ENCODE peak calls at places on chromosome 18, in seven cellular contexts. One of them, this sample, is unnamed.

GRCh38 chr18:52764271-52764670 is 424.3 kb downstream of the DCC start:
- DNase-seq in aorta: no peak
- DNase-seq in AG09319: no peak
- DNase-seq in NCI-H345: peak; percentile 5
- DNase-seq in smooth muscle cell of the brain vasculature: no peak
- DNase-seq in GM04503: no peak
- DNase-seq in hepatocyte: peak; percentile 25
- DNase-seq in this sample: no peak

GRCh38 chr18:50578030-50578429 is 18.1 kb downstream of the MAPK4 start:
- DNase-seq in aorta: no peak
- DNase-seq in NCI-H345: peak; percentile 23
- DNase-seq in hepatocyte: no peak
- DNase-seq in GM04503: no peak
- DNase-seq in smooth muscle cell of the brain vasculature: no peak
- DNase-seq in AG09319: no peak
- DNase-seq in this sample: no peak

GRCh38 chr18:7683753-7684152 is 116.6 kb downstream of the PTPRM start:
- DNase-seq in NCI-H345: no peak
- DNase-seq in AG09319: no peak
- DNase-seq in GM04503: no peak
- DNase-seq in smooth muscle cell of the brain vasculature: no peak
- DNase-seq in hepatocyte: no peak
- DNase-seq in aorta: no peak
- DNase-seq in this sample: no peak

GRCh38 chr18:26747131-26747475 is 118.4 kb downstream of the AQP4 start:
- DNase-seq in hepatocyte: no peak
- DNase-seq in smooth muscle cell of the brain vasculature: no peak
- DNase-seq in AG09319: no peak
- DNase-seq in NCI-H345: no peak
- DNase-seq in GM04503: no peak
- DNase-seq in aorta: no peak
- DNase-seq in this sample: peak; percentile 35

GRCh38 chr18:26453370-26454030 is 94.9 kb downstream of the KCTD1 start:
- DNase-seq in aorta: no peak
- DNase-seq in AG09319: no peak
- DNase-seq in smooth muscle cell of the brain vasculature: no peak
- DNase-seq in hepatocyte: no peak
- DNase-seq in NCI-H345: no peak
- DNase-seq in GM04503: no peak
- DNase-seq in this sample: no peak

GRCh38 chr18:49178736-49179135 is 228.0 kb upstream of the SMAD7 start:
- DNase-seq in smooth muscle cell of the brain vasculature: no peak
- DNase-seq in GM04503: no peak
- DNase-seq in hepatocyte: peak; percentile 52
- DNase-seq in aorta: no peak
- DNase-seq in AG09319: no peak
- DNase-seq in NCI-H345: no peak
- DNase-seq in this sample: no peak

GRCh38 chr18:79991494-79991893 is 3.1 kb upstream of the TXNL4A start:
- DNase-seq in aorta: no peak
- DNase-seq in hepatocyte: no peak
- DNase-seq in GM04503: peak; percentile 34
- DNase-seq in AG09319: no peak
- DNase-seq in smooth muscle cell of the brain vasculature: no peak
- DNase-seq in NCI-H345: no peak
- DNase-seq in this sample: no peak

GRCh38 chr18:46133534-46133933 is 29.3 kb downstream of the HAUS1 start:
- DNase-seq in smooth muscle cell of the brain vasculature: no peak
- DNase-seq in aorta: no peak
- DNase-seq in hepatocyte: no peak
- DNase-seq in NCI-H345: no peak
- DNase-seq in AG09319: no peak
- DNase-seq in GM04503: no peak
- DNase-seq in this sample: no peak

GRCh38 chr18:45006934-45007333 is 326.2 kb downstream of the SETBP1 start:
- DNase-seq in AG09319: no peak
- DNase-seq in hepatocyte: no peak
- DNase-seq in smooth muscle cell of the brain vasculature: no peak
- DNase-seq in NCI-H345: no peak
- DNase-seq in aorta: no peak
- DNase-seq in GM04503: no peak
- DNase-seq in this sample: no peak

GRCh38 chr18:12049983-12050811 is 43.4 kb upstream of the ANKRD62 start:
- DNase-seq in AG09319: no peak
- DNase-seq in smooth muscle cell of the brain vasculature: no peak
- DNase-seq in aorta: no peak
- DNase-seq in GM04503: no peak
- DNase-seq in NCI-H345: no peak
- DNase-seq in hepatocyte: no peak
- DNase-seq in this sample: no peak

GRCh38 chr18:57983965-57984364 is 60.1 kb upstream of the NEDD4L start:
- DNase-seq in aorta: no peak
- DNase-seq in smooth muscle cell of the brain vasculature: no peak
- DNase-seq in NCI-H345: no peak
- DNase-seq in GM04503: no peak
- DNase-seq in hepatocyte: no peak
- DNase-seq in AG09319: no peak
- DNase-seq in this sample: no peak

GRCh38 chr18:58599106-58599505 is 29.8 kb downstream of the ALPK2 start:
- DNase-seq in NCI-H345: no peak
- DNase-seq in smooth muscle cell of the brain vasculature: no peak
- DNase-seq in AG09319: no peak
- DNase-seq in hepatocyte: no peak
- DNase-seq in aorta: no peak
- DNase-seq in GM04503: no peak
- DNase-seq in this sample: no peak

GRCh38 chr18:79401494-79402208 is 5.9 kb downstream of the NFATC1 start:
- DNase-seq in hepatocyte: no peak
- DNase-seq in NCI-H345: no peak
- DNase-seq in aorta: peak; percentile 60
- DNase-seq in smooth muscle cell of the brain vasculature: no peak
- DNase-seq in GM04503: no peak
- DNase-seq in AG09319: no peak
- DNase-seq in this sample: no peak

GRCh38 chr18:24499814-24500601 is 39.6 kb downstream of the HRH4 start:
- DNase-seq in NCI-H345: no peak
- DNase-seq in hepatocyte: no peak
- DNase-seq in aorta: no peak
- DNase-seq in GM04503: peak; percentile 64
- DNase-seq in AG09319: no peak
- DNase-seq in smooth muscle cell of the brain vasculature: no peak
- DNase-seq in this sample: no peak

GRCh38 chr18:48137354-48138208 is 207.1 kb upstream of the SMAD2 start:
- DNase-seq in aorta: no peak
- DNase-seq in hepatocyte: no peak
- DNase-seq in smooth muscle cell of the brain vasculature: no peak
- DNase-seq in GM04503: no peak
- DNase-seq in AG09319: no peak
- DNase-seq in NCI-H345: peak; percentile 12
- DNase-seq in this sample: no peak

GRCh38 chr18:41484069-41484468 is 471.0 kb upstream of the PIK3C3 start:
- DNase-seq in GM04503: no peak
- DNase-seq in aorta: no peak
- DNase-seq in NCI-H345: no peak
- DNase-seq in smooth muscle cell of the brain vasculature: no peak
- DNase-seq in AG09319: no peak
- DNase-seq in hepatocyte: no peak
- DNase-seq in this sample: no peak

GRCh38 chr18:59571953-59572352 is 125.3 kb downstream of the CCBE1 start:
- DNase-seq in smooth muscle cell of the brain vasculature: no peak
- DNase-seq in NCI-H345: no peak
- DNase-seq in aorta: no peak
- DNase-seq in AG09319: no peak
- DNase-seq in GM04503: no peak
- DNase-seq in hepatocyte: no peak
- DNase-seq in this sample: no peak

GRCh38 chr18:31616586-31616985 is 24.9 kb downstream of the TTR start:
- DNase-seq in GM04503: no peak
- DNase-seq in AG09319: no peak
- DNase-seq in aorta: no peak
- DNase-seq in NCI-H345: no peak
- DNase-seq in hepatocyte: no peak
- DNase-seq in smooth muscle cell of the brain vasculature: no peak
- DNase-seq in this sample: no peak

GRCh38 chr18:57755473-57756067 is 47.5 kb downstream of the ATP8B1 start:
- DNase-seq in hepatocyte: no peak
- DNase-seq in smooth muscle cell of the brain vasculature: no peak
- DNase-seq in AG09319: no peak
- DNase-seq in aorta: no peak
- DNase-seq in GM04503: no peak
- DNase-seq in NCI-H345: no peak
- DNase-seq in this sample: no peak

GRCh38 chr18:44594779-44595467 is 85.8 kb upstream of the SETBP1 start:
- DNase-seq in aorta: no peak
- DNase-seq in smooth muscle cell of the brain vasculature: no peak
- DNase-seq in hepatocyte: no peak
- DNase-seq in NCI-H345: no peak
- DNase-seq in GM04503: peak; percentile 51
- DNase-seq in AG09319: no peak
- DNase-seq in this sample: no peak

GRCh38 chr18:53755914-53756606 is 468.4 kb downstream of the MBD2 start:
- DNase-seq in AG09319: no peak
- DNase-seq in GM04503: no peak
- DNase-seq in hepatocyte: no peak
- DNase-seq in smooth muscle cell of the brain vasculature: no peak
- DNase-seq in aorta: no peak
- DNase-seq in NCI-H345: no peak
- DNase-seq in this sample: no peak

GRCh38 chr18:38909972-38910371 is 1344.4 kb upstream of the CELF4 start:
- DNase-seq in AG09319: no peak
- DNase-seq in aorta: no peak
- DNase-seq in GM04503: no peak
- DNase-seq in smooth muscle cell of the brain vasculature: no peak
- DNase-seq in hepatocyte: no peak
- DNase-seq in NCI-H345: no peak
- DNase-seq in this sample: no peak

GRCh38 chr18:9365406-9365805 is 30.8 kb downstream of the TWSG1 start:
- DNase-seq in NCI-H345: no peak
- DNase-seq in aorta: no peak
- DNase-seq in AG09319: no peak
- DNase-seq in smooth muscle cell of the brain vasculature: no peak
- DNase-seq in GM04503: no peak
- DNase-seq in hepatocyte: no peak
- DNase-seq in this sample: no peak

GRCh38 chr18:27185025-27185763 is at the start of gene CHST9:
- DNase-seq in GM04503: no peak
- DNase-seq in hepatocyte: peak; percentile 28
- DNase-seq in aorta: no peak
- DNase-seq in AG09319: no peak
- DNase-seq in smooth muscle cell of the brain vasculature: no peak
- DNase-seq in NCI-H345: peak; percentile 73
- DNase-seq in this sample: no peak

GRCh38 chr18:69590150-69590549 is 189.5 kb downstream of the DOK6 start:
- DNase-seq in hepatocyte: no peak
- DNase-seq in smooth muscle cell of the brain vasculature: no peak
- DNase-seq in AG09319: no peak
- DNase-seq in NCI-H345: no peak
- DNase-seq in GM04503: no peak
- DNase-seq in aorta: no peak
- DNase-seq in this sample: no peak

GRCh38 chr18:62183578-62184195 is 3.2 kb downstream of the PIGN start:
- DNase-seq in aorta: no peak
- DNase-seq in GM04503: peak; percentile 8
- DNase-seq in hepatocyte: peak; percentile 74
- DNase-seq in AG09319: no peak
- DNase-seq in smooth muscle cell of the brain vasculature: peak; percentile 37
- DNase-seq in NCI-H345: peak; percentile 59
- DNase-seq in this sample: peak; percentile 57

GRCh38 chr18:24590946-24591345 is 130.5 kb downstream of the HRH4 start:
- DNase-seq in hepatocyte: no peak
- DNase-seq in GM04503: no peak
- DNase-seq in NCI-H345: no peak
- DNase-seq in AG09319: no peak
- DNase-seq in smooth muscle cell of the brain vasculature: no peak
- DNase-seq in aorta: no peak
- DNase-seq in this sample: no peak